ENCODE peak calls at places on chromosomes 16 and 17, in nine cellular contexts. O is GM23338, N is GM12878, Q is HCT116, Y is stomach, R is esophagus muscularis mucosa, C is prostate gland, D is endothelial cell of umbilical vein, P is HepG2. X is an unnamed sample.

GRCh38 chr17:5042152-5043022 is 7.2 kb upstream of the SLC52A1 start:
- DNase-seq in O (no peak), N (no peak), Q (no peak), Y (no peak), R (no peak), C (no peak), D (no peak), P (no peak), X (no peak)

GRCh38 chr17:2683912-2684311 is 27.7 kb downstream of the CLUH start:
- DNase-seq in O (no peak), N (no peak), Q (no peak), Y (no peak), R (no peak), C (peak), D (peak), P (no peak), X (no peak)

GRCh38 chr16:19717319-19717718 is 708 bp downstream of the KNOP1 start:
- DNase-seq in O (peak), N (no peak), Q (no peak), Y (no peak), R (no peak), C (no peak), D (no peak), P (no peak), X (no peak)

GRCh38 chr16:72952404-72953301 is 95.3 kb downstream of the ZFHX3 start:
- DNase-seq in O (no peak), N (no peak), Q (no peak), Y (no peak), R (no peak), C (no peak), D (no peak), P (no peak), X (no peak)

GRCh38 chr17:750431-751037 is 1.5 kb downstream of the GEMIN4 start:
- DNase-seq in O (no peak), N (no peak), Q (no peak), Y (no peak), R (no peak), C (no peak), D (no peak), P (no peak), X (peak)

GRCh38 chr17:45261577-45262515 is at the start of gene SPATA32:
- DNase-seq in O (peak), N (no peak), Q (no peak), Y (peak), R (no peak), C (peak), D (peak), P (no peak), X (peak)

GRCh38 chr16:20866161-20866772 is 33.9 kb downstream of the DCUN1D3 start:
- DNase-seq in O (no peak), N (no peak), Q (peak), Y (peak), R (no peak), C (no peak), D (peak), P (peak), X (no peak)

GRCh38 chr16:73014768-73015167 is 33.2 kb downstream of the ZFHX3 start:
- DNase-seq in O (no peak), N (no peak), Q (no peak), Y (no peak), R (no peak), C (no peak), D (no peak), P (no peak), X (no peak)

GRCh38 chr17:63696381-63696961 is 3.5 kb downstream of the LIMD2 start:
- DNase-seq in O (peak), N (no peak), Q (peak), Y (peak), R (no peak), C (no peak), D (peak), P (peak), X (peak)

GRCh38 chr17:67139784-67140665 is 95.7 kb downstream of the CACNG1 start:
- DNase-seq in O (peak), N (no peak), Q (no peak), Y (no peak), R (no peak), C (no peak), D (no peak), P (peak), X (no peak)

GRCh38 chr16:15539197-15539596 is 103.8 kb downstream of the MARF1 start:
- DNase-seq in O (peak), N (no peak), Q (peak), Y (no peak), R (no peak), C (no peak), D (no peak), P (peak), X (no peak)

GRCh38 chr17:7323731-7324437 is 5.3 kb downstream of the NEURL4 start:
- DNase-seq in O (peak), N (no peak), Q (no peak), Y (peak), R (no peak), C (peak), D (peak), P (no peak), X (peak)

GRCh38 chr17:73650147-73650546 is 5.9 kb upstream of the SDK2 start:
- DNase-seq in O (peak), N (no peak), Q (no peak), Y (no peak), R (no peak), C (no peak), D (no peak), P (no peak), X (no peak)

GRCh38 chr16:57998484-57998883 is 2.0 kb downstream of the ZNF319 start:
- DNase-seq in O (no peak), N (no peak), Q (no peak), Y (peak), R (no peak), C (no peak), D (no peak), P (no peak), X (peak)

GRCh38 chr17:58200024-58200633 is 7.6 kb downstream of the EPX start:
- DNase-seq in O (peak), N (no peak), Q (peak), Y (peak), R (no peak), C (peak), D (peak), P (peak), X (peak)

GRCh38 chr17:36089888-36090836 is at the start of gene CCL3:
- DNase-seq in O (no peak), N (peak), Q (no peak), Y (no peak), R (no peak), C (no peak), D (no peak), P (no peak), X (peak)

GRCh38 chr16:66619036-66619435 is 14.5 kb downstream of the CMTM3 start:
- DNase-seq in O (no peak), N (no peak), Q (no peak), Y (no peak), R (no peak), C (no peak), D (no peak), P (no peak), X (no peak)

GRCh38 chr17:45833826-45834439 is 10.7 kb upstream of the SPPL2C start:
- DNase-seq in O (no peak), N (no peak), Q (no peak), Y (no peak), R (no peak), C (no peak), D (no peak), P (no peak), X (no peak)

GRCh38 chr17:2416010-2416734 is 15.3 kb upstream of the MNT start:
- DNase-seq in O (peak), N (no peak), Q (no peak), Y (peak), R (peak), C (peak), D (peak), P (peak), X (peak)

GRCh38 chr16:10521681-10522274 is 58.6 kb downstream of the EMP2 start:
- DNase-seq in O (peak), N (no peak), Q (peak), Y (peak), R (no peak), C (peak), D (peak), P (peak), X (no peak)

GRCh38 chr16:17972460-17972943 is 364.0 kb downstream of the NPIPA8 start:
- DNase-seq in O (no peak), N (no peak), Q (no peak), Y (no peak), R (no peak), C (no peak), D (no peak), P (no peak), X (no peak)

GRCh38 chr17:47694818-47695663 is 1.1 kb downstream of the TBKBP1 start:
- DNase-seq in O (peak), N (no peak), Q (no peak), Y (peak), R (no peak), C (peak), D (peak), P (no peak), X (peak)

GRCh38 chr17:44546711-44547606 is 10.3 kb upstream of the FZD2 start:
- DNase-seq in O (no peak), N (no peak), Q (no peak), Y (no peak), R (no peak), C (no peak), D (peak), P (no peak), X (no peak)

GRCh38 chr17:64028874-64029464 is 8.5 kb upstream of the ICAM2 start:
- DNase-seq in O (peak), N (no peak), Q (peak), Y (peak), R (no peak), C (peak), D (peak), P (peak), X (peak)

GRCh38 chr17:33113281-33114010 is 121.8 kb downstream of the SPACA3 start:
- DNase-seq in O (peak), N (no peak), Q (no peak), Y (no peak), R (no peak), C (no peak), D (no peak), P (no peak), X (no peak)

GRCh38 chr16:30428055-30428454 is 1.8 kb downstream of the DCTPP1 start:
- DNase-seq in O (no peak), N (no peak), Q (no peak), Y (no peak), R (no peak), C (no peak), D (no peak), P (no peak), X (no peak)

GRCh38 chr17:51341457-51341856 is 81.1 kb downstream of the UTP18 start:
- DNase-seq in O (no peak), N (no peak), Q (no peak), Y (no peak), R (no peak), C (no peak), D (no peak), P (no peak), X (no peak)

GRCh38 chr16:2429771-2430663 is 770 bp downstream of the CCNF start:
- DNase-seq in O (peak), N (no peak), Q (no peak), Y (no peak), R (no peak), C (peak), D (peak), P (peak), X (peak)

DNA sequence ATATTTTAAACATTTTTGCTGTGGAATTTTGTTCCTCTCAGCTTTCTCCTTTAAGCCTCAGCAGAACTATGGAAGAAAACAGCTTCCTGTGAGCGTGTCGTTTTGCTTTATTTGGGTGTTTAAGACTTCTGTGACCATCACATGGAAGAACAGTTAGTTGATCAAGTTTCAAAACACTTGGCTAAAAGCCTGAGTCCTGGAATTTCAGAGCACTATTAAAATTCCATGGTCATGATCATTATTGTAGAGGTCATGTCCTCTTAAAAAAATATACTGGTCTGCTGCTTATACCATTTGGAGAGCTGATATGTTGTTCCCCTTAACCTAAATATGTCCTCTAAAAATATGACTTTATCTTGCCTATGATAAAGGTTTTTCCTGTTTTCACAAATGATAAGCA is 12.6 kb upstream of the CDR2 start:
- DNase-seq in O (no peak), N (no peak), Q (no peak), Y (no peak), R (no peak), C (peak), D (peak), P (no peak), X (no peak)
- TF ChIP-seq POLR2AphosphoS5 in O (no peak), N (no peak), Q (no peak), Y (no peak), R (no peak), C (peak), D (no peak), P (no peak), X (no peak)

GRCh38 chr17:48996696-48997102 is 486 bp upstream of the IGF2BP1 start:
- DNase-seq in O (no peak), N (no peak), Q (no peak), Y (no peak), R (no peak), C (no peak), D (no peak), P (no peak), X (no peak)
- TF ChIP-seq POLR2AphosphoS5 in O (no peak), N (no peak), Q (no peak), Y (no peak), R (no peak), C (no peak), D (no peak), P (no peak), X (no peak)

GRCh38 chr16:56352351-56353053 is 72.8 kb downstream of the AMFR start:
- DNase-seq in O (no peak), N (no peak), Q (no peak), Y (no peak), R (no peak), C (no peak), D (no peak), P (no peak), X (peak)
- TF ChIP-seq POLR2AphosphoS5 in O (no peak), N (no peak), Q (no peak), Y (no peak), R (no peak), C (no peak), D (no peak), P (no peak), X (no peak)

DNA sequence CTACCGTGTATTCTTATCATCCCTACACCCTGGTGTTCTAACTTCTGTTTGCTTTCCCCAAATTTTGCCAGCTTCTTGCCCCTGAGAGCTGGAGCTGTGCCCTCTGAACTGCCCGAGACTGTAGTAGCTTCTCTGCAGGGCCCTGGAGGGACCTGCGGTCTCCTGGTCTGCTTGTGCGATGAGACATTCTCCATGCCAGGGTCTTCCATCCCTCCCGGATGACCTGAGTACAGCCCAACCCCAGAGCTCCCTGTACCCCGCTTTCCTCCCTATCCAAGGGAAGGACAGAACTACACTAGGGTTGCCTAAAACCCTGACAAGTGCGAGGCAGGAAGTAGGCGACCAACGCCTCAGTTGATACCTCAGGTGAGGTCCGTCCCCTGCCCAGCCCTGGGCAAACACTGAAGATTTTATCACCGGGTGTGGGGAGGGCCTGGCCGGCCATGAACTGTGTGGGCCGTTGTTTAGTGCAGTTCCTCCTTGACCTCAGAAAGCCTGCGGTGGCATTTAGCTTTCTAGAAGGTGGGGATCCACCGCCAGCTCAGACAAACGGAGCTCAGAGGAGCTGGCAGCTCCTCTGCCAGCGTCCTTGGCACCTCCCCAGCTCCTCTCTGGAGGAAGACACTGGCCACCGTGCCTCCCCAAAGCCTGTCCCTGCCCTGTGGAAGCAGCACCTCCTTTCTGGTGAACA is 13.7 kb downstream of the CANT1 start:
- DNase-seq in O (no peak), N (no peak), Q (no peak), Y (peak), R (no peak), C (peak), D (no peak), P (no peak), X (no peak)
- TF ChIP-seq POLR2AphosphoS5 in O (no peak), N (no peak), Q (no peak), Y (peak), R (no peak), C (peak), D (no peak), P (no peak), X (peak)

GRCh38 chr17:43356999-43357398 is 41.8 kb upstream of the ARL4D start:
- DNase-seq in O (no peak), N (no peak), Q (no peak), Y (no peak), R (no peak), C (no peak), D (no peak), P (no peak), X (no peak)
- TF ChIP-seq POLR2AphosphoS5 in O (no peak), N (no peak), Q (no peak), Y (no peak), R (no peak), C (peak), D (no peak), P (no peak), X (no peak)

GRCh38 chr17:77145635-77146632 is 5.2 kb downstream of the SEC14L1 start:
- DNase-seq in O (peak), N (peak), Q (no peak), Y (peak), R (no peak), C (peak), D (peak), P (peak), X (peak)
- TF ChIP-seq POLR2AphosphoS5 in O (no peak), N (peak), Q (no peak), Y (peak), R (peak), C (peak), D (peak), P (no peak), X (peak)

DNA sequence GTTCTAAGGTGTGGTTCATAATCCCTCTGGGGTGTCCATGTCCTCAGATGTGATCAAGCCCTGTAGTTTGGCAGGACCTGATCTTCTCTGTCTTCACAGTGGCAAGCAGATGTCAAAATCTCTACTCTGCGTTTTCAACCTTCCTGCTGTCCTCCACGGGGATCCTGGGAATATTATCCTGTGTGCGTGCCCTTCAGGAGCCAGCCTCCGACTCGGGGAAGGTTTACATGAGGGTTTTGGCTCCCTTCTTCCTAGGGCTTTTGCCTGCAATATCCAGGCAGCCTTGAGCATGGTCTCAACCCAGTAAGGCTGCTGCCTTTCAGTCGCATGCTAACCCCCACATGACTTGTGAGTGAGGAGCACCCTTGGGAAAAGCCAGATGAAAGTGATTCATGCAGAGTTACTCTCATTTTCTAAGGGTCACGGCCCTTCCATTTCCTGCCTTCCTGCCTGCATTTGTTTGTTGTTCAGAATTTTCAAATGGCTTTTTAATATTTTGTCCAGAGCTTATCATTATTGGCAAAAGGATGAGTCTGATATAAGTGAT is 202.2 kb upstream of the CHMP6 start:
- DNase-seq in O (no peak), N (peak), Q (peak), Y (no peak), R (no peak), C (no peak), D (peak), P (no peak), X (peak)
- TF ChIP-seq POLR2AphosphoS5 in O (no peak), N (no peak), Q (peak), Y (peak), R (peak), C (peak), D (peak), P (no peak), X (peak)

GRCh38 chr16:54286330-54287017 is at the start of gene IRX3:
- DNase-seq in O (peak), N (no peak), Q (peak), Y (peak), R (no peak), C (peak), D (peak), P (peak), X (no peak)
- TF ChIP-seq POLR2AphosphoS5 in O (no peak), N (no peak), Q (no peak), Y (peak), R (peak), C (peak), D (no peak), P (peak), X (no peak)

DNA sequence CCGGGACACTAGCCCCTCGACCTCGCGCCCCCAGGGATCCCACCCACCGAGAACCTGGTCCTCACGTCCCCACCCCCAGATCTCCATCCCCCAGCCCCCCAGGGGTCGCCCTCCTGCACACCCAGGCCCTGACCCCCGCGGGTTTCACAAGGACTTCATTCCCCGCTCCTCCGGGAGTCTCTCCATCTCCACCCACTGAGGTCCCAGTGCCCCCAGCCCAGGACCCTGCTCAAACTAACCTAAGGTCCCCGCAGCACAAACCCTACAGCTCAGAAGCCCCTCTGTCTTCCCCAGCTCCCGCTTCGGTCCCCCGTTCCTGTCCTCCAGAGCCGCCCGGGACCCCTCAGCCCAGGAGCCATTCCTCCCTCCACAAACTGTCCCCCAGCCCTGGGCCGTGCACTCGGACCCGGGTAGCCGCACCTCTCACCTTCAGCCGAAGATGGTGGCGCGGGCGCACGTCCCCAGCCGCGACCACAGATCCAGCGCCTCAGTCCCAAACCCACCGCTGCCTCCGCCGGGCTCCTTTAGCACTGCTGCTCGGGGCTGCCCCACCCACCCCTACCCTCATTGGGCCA is at the start of gene MYH10:
- DNase-seq in O (no peak), N (no peak), Q (no peak), Y (no peak), R (no peak), C (peak), D (no peak), P (no peak), X (peak)
- TF ChIP-seq POLR2AphosphoS5 in O (peak), N (no peak), Q (peak), Y (no peak), R (no peak), C (no peak), D (no peak), P (peak), X (no peak)